ENCODE peak calls at places on chromosomes 2 and 18, in six cellular contexts. U, F, P, X, Z and Q are unnamed samples.

GRCh38 chr2:206797376-206797775 is 32.0 kb downstream of the FASTKD2 start:
- ATAC-seq in U (no peak), F (peak; percentile 36), P (no peak), X (no peak), Z (no peak), Q (no peak)

GRCh38 chr2:188422726-188423125 is 131.1 kb downstream of the GULP1 start:
- ATAC-seq in U (no peak), F (no peak), P (no peak), X (no peak), Z (no peak), Q (no peak)

GRCh38 chr2:80525152-80525551 is 220.6 kb upstream of the LRRTM1 start:
- ATAC-seq in U (no peak), F (no peak), P (no peak), X (no peak), Z (no peak), Q (no peak)

GRCh38 chr18:32450874-32451273 is 19.8 kb downstream of the GAREM1 start:
- ATAC-seq in U (no peak), F (no peak), P (no peak), X (no peak), Z (no peak), Q (no peak)

GRCh38 chr2:160384791-160385190 is 108.8 kb downstream of the RBMS1 start:
- ATAC-seq in U (no peak), F (no peak), P (peak; percentile 57), X (peak; percentile 35), Z (no peak), Q (no peak)

GRCh38 chr18:49011291-49011746 is 60.6 kb upstream of the SMAD7 start:
- ATAC-seq in U (no peak), F (no peak), P (no peak), X (no peak), Z (no peak), Q (no peak)

GRCh38 chr2:163370169-163370886 is 365.5 kb downstream of the FIGN start:
- ATAC-seq in U (no peak), F (no peak), P (no peak), X (no peak), Z (no peak), Q (no peak)

GRCh38 chr2:12412898-12413305 is 303.8 kb upstream of the TRIB2 start:
- ATAC-seq in U (peak; percentile 79), F (no peak), P (peak; percentile 60), X (peak; percentile 98), Z (peak; percentile 23), Q (no peak)

GRCh38 chr2:134405641-134406081 is 151.8 kb downstream of the MGAT5 start:
- ATAC-seq in U (no peak), F (no peak), P (no peak), X (no peak), Z (no peak), Q (peak; percentile 76)

GRCh38 chr2:234420406-234420805 is 76.5 kb downstream of the ARL4C start:
- ATAC-seq in U (no peak), F (no peak), P (no peak), X (no peak), Z (no peak), Q (no peak)

GRCh38 chr2:132977812-132978529 is 308.0 kb upstream of the LYPD1 start:
- ATAC-seq in U (no peak), F (no peak), P (no peak), X (no peak), Z (no peak), Q (no peak)

GRCh38 chr18:24220318-24220688 is 81.4 kb downstream of the CABYR start:
- ATAC-seq in U (no peak), F (no peak), P (no peak), X (no peak), Z (no peak), Q (no peak)

GRCh38 chr2:237471457-237472186 is 15.4 kb upstream of the MLPH start:
- ATAC-seq in U (no peak), F (peak; percentile 61), P (no peak), X (peak; percentile 54), Z (peak; percentile 50), Q (peak; percentile 34)

GRCh38 chr18:8890957-8891464 is 185.7 kb downstream of the MTCL1 start:
- ATAC-seq in U (no peak), F (no peak), P (no peak), X (no peak), Z (peak; percentile 99), Q (peak; percentile 91)

GRCh38 chr18:26458526-26459232 is 89.7 kb downstream of the KCTD1 start:
- ATAC-seq in U (no peak), F (no peak), P (peak; percentile 84), X (peak; percentile 97), Z (no peak), Q (peak; percentile 51)

GRCh38 chr2:181782630-181783029 is 102.3 kb upstream of the NEUROD1 start:
- ATAC-seq in U (no peak), F (no peak), P (no peak), X (no peak), Z (no peak), Q (no peak)

GRCh38 chr2:221895366-221896121 is 323.4 kb upstream of the EPHA4 start:
- ATAC-seq in U (no peak), F (no peak), P (no peak), X (no peak), Z (peak; percentile 16), Q (no peak)

GRCh38 chr2:218014706-218015685 is 12.2 kb upstream of the TNS1 start:
- ATAC-seq in U (no peak), F (no peak), P (no peak), X (no peak), Z (no peak), Q (no peak)

GRCh38 chr2:152555048-152555447 is 162.2 kb downstream of the PRPF40A start:
- ATAC-seq in U (no peak), F (no peak), P (no peak), X (no peak), Z (no peak), Q (no peak)

GRCh38 chr2:38720613-38721241 is 30.4 kb downstream of the SRSF7 start:
- ATAC-seq in U (no peak), F (peak; percentile 48), P (no peak), X (no peak), Z (peak; percentile 72), Q (peak; percentile 90)

GRCh38 chr2:189952536-189953109 is 109.9 kb downstream of the MSTN start:
- ATAC-seq in U (no peak), F (no peak), P (no peak), X (no peak), Z (no peak), Q (no peak)

GRCh38 chr2:197425550-197425949 is 9.3 kb downstream of the SF3B1 start:
- ATAC-seq in U (no peak), F (no peak), P (no peak), X (no peak), Z (no peak), Q (no peak)

GRCh38 chr2:60925994-60926750 is 44.8 kb downstream of the REL start:
- ATAC-seq in U (no peak), F (peak; percentile 80), P (no peak), X (no peak), Z (peak; percentile 36), Q (peak; percentile 84)

GRCh38 chr2:73075477-73076373 is 4.2 kb upstream of the SFXN5 start:
- ATAC-seq in U (no peak), F (no peak), P (no peak), X (no peak), Z (no peak), Q (peak; percentile 36)

GRCh38 chr2:74675090-74675489 is 21.0 kb downstream of the SEMA4F start:
- ATAC-seq in U (no peak), F (no peak), P (peak; percentile 34), X (no peak), Z (no peak), Q (no peak)